ENCODE peak calls at places on chromosomes 5 and 9, in six cellular contexts. P is SK-N-SH, F is GM12878, H is HepG2, O is K562, X is H1. T is an unnamed sample.

GRCh38 chr9:137731947-137732813 is 113.4 kb downstream of the EHMT1 start:
- DNase-seq in P (no peak), F (no peak), H (no peak), O (no peak), X (no peak), T (no peak)

GRCh38 chr5:102921341-102922047 is 166.4 kb downstream of the PAM start:
- DNase-seq in P (no peak), F (no peak), H (no peak), O (no peak), X (no peak), T (no peak)

GRCh38 chr5:154053468-154053867 is 14.7 kb downstream of the MFAP3 start:
- DNase-seq in P (no peak), F (no peak), H (no peak), O (no peak), X (no peak), T (no peak)

GRCh38 chr5:129593525-129593924 is 133.4 kb downstream of the ADAMTS19 start:
- DNase-seq in P (no peak), F (no peak), H (no peak), O (no peak), X (no peak), T (no peak)

GRCh38 chr5:140344683-140345423 is 1.6 kb downstream of the HBEGF start:
- DNase-seq in P (no peak), F (no peak), H (no peak), O (peak; percentile 71), X (no peak), T (no peak)

GRCh38 chr5:132499440-132500243 is 9.1 kb upstream of the IRF1 start:
- DNase-seq in P (no peak), F (no peak), H (no peak), O (no peak), X (peak; percentile 35), T (no peak)

GRCh38 chr5:26807231-26808199 is 230.9 kb downstream of the CDH9 start:
- DNase-seq in P (no peak), F (no peak), H (no peak), O (no peak), X (no peak), T (no peak)

GRCh38 chr9:10678010-10678409 is 65.2 kb upstream of the PTPRD start:
- DNase-seq in P (no peak), F (no peak), H (no peak), O (no peak), X (no peak), T (no peak)

GRCh38 chr5:14816999-14817761 is 54.4 kb downstream of the ANKH start:
- DNase-seq in P (no peak), F (no peak), H (no peak), O (no peak), X (no peak), T (no peak)

GRCh38 chr5:54398191-54398590 is 57.3 kb upstream of the HSPB3 start:
- DNase-seq in P (no peak), F (no peak), H (no peak), O (no peak), X (no peak), T (no peak)

GRCh38 chr5:177357459-177358332 is at the start of gene RGS14:
- DNase-seq in P (no peak), F (peak; percentile 77), H (no peak), O (no peak), X (no peak), T (no peak)

GRCh38 chr9:95572370-95573151 is 55.8 kb upstream of the PTCH1 start:
- DNase-seq in P (peak; percentile 55), F (no peak), H (no peak), O (no peak), X (no peak), T (no peak)

GRCh38 chr5:145834917-145835838 is at the start of gene PRELID2:
- DNase-seq in P (peak; percentile 89), F (peak; percentile 27), H (peak; percentile 89), O (peak; percentile 91), X (peak; percentile 91), T (peak; percentile 79)

GRCh38 chr5:173806270-173807035 is 81.7 kb upstream of the CPEB4 start:
- DNase-seq in P (no peak), F (no peak), H (peak; percentile 80), O (no peak), X (no peak), T (no peak)

GRCh38 chr5:144187699-144188294 is 17.1 kb downstream of the KCTD16 start:
- DNase-seq in P (peak; percentile 45), F (peak; percentile 65), H (peak; percentile 27), O (no peak), X (no peak), T (no peak)

GRCh38 chr9:135256568-135257354 is 169.3 kb downstream of the OLFM1 start:
- DNase-seq in P (no peak), F (no peak), H (no peak), O (no peak), X (no peak), T (no peak)

GRCh38 chr9:91693226-91693625 is 256.8 kb downstream of the ROR2 start:
- DNase-seq in P (no peak), F (no peak), H (no peak), O (no peak), X (no peak), T (no peak)

GRCh38 chr5:179119415-179120170 is 59.4 kb downstream of the ZNF354C start:
- DNase-seq in P (no peak), F (no peak), H (no peak), O (no peak), X (peak; percentile 13), T (no peak)

GRCh38 chr9:103627731-103628130 is 466.4 kb upstream of the SMC2 start:
- DNase-seq in P (no peak), F (no peak), H (no peak), O (no peak), X (no peak), T (no peak)

GRCh38 chr9:136791466-136792276 is 527 bp downstream of the TMEM141 start:
- DNase-seq in P (peak; percentile 59), F (no peak), H (peak; percentile 47), O (peak; percentile 39), X (peak; percentile 91), T (peak; percentile 68)

DNA sequence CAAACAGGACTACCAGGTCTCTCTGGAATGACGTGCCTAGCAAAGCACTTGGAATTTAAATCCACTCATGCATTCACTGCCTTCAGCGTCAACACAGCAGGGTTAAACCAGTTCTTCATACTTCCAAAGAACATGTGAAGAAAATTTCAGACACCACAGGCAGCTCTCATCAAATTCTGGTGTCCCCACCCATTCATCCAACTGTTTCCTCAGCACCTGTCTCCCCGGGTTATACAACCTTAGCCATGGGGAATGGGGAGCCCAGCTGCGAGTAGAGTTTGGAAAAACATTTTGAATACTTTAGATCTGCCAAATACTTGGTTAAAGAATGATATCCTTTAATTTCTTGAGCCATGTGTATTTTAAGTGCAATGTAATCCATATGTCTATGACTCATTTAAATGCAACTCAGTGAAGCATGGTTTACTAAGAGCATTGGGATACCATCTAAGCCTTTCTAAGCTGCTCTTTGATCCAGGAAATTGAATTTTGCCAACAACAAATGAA is 17.4 kb downstream of the ADAM19 start:
- DNase-seq in P (no peak), F (no peak), H (peak; percentile 45), O (no peak), X (no peak), T (no peak)
- TF ChIP-seq JUND in P (peak; percentile 91), F (no peak), H (no peak), O (no peak), X (no peak), T (peak; percentile 59)

GRCh38 chr9:133960568-133961129 is 31.5 kb downstream of the VAV2 start:
- DNase-seq in P (no peak), F (no peak), H (no peak), O (no peak), X (no peak), T (no peak)

GRCh38 chr9:133964463-133964862 is 27.7 kb downstream of the VAV2 start:
- DNase-seq in P (no peak), F (no peak), H (no peak), O (no peak), X (no peak), T (no peak)

GRCh38 chr9:133961226-133962165 is 30.6 kb downstream of the VAV2 start:
- DNase-seq in P (no peak), F (no peak), H (no peak), O (no peak), X (no peak), T (no peak)

GRCh38 chr9:133963166-133963565 is 29.0 kb downstream of the VAV2 start:
- DNase-seq in P (no peak), F (no peak), H (no peak), O (no peak), X (no peak), T (no peak)

GRCh38 chr9:133962341-133962740 is 29.8 kb downstream of the VAV2 start:
- DNase-seq in P (no peak), F (no peak), H (no peak), O (no peak), X (no peak), T (no peak)
- H4K20me1 ChIP-seq in P (peaks cover 82% of the 10 kb centered on the region), F (no peaks in the 10 kb centered on the region), H (peaks cover 45% of the 10 kb centered on the region), O (peaks cover 16% of the 10 kb centered on the region), X (no peaks in the 10 kb centered on the region), T (no peaks in the 10 kb centered on the region)

DNA sequence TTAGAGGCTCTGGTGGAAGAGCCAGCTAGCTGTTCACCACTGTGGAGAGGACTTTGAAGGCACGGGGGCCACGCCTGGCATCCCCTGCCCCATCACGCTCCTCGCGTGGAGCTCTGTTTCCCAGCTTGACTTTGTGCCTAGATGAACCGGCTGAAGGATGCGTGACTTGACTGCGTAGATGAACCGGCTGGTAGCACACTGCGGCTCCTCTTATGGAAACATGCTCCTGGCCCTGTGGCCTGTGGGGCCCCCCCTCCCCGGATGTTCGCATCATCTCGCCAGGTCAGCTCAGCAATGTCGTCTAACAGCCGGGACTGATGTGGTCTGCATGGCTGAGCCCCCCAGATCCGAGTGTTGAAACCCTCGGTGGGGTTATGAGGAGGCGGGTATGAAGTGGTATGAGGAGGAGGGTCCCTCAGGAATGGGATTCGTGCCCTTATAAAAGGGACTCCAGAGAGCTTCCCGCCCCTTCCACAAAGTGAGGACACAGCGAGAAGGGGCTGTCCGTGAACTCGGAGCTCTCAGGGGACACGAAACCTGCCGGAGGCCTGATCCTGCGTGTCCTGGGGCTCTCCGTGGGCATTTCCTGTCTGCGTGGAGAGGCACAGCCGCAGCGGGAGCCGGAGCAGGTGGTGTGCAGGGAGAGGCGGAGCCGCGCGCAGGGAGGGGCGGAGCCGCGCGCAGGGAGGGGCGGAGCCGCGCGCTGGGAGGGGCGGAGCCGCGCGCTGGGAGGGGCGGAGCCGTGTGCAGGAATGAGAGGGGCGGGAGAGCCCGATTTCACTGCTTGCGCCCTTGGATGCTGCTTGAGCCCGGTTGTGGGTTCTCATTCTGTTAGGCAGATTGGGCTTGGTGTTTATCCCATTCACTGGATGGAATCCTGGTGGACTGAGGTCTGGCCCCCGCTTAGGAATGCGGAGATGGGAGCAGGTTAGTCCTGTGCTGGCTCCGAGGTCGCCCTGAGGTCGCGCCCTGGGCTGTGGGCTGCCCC is 26.5 kb downstream of the NDUFS6 start:
- DNase-seq in P (no peak), F (no peak), H (no peak), O (peak; percentile 63), X (peak; percentile 81), T (no peak)
- TF ChIP-seq JUND in P (no peak), F (no peak), H (no peak), O (no peak), X (no peak), T (no peak)

DNA sequence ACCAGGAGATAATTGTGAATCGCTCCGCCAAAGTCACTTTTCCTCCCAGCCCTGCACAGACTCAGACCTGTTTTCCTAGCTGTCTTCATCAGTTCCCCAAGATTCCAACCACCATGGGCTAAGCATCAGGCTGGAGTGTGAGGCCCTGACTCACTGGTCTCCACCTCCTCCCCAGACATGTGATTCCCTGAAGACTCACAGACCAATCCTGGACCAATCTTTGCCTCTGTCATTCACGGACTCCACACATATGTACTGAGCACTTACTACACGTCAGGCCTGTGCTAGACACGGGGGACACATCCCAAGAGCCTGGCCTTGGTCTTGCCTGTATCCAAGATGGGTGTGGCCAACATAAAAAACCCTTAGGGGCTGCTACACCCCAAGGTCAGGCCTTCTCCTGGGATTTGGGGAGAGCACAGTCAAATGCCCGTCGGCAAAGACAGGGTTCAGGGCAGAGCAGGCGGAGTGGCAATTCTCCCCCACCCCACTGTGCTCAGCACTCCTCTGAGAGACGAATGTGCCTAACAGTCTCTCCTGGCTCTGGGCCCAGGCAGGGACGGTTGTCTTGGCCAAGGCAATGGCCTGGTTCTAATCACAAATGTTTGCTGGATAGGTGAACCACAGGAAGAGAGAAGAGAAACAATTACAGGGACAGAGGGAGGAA is 11.9 kb downstream of the EEIG1 start:
- DNase-seq in P (peak; percentile 51), F (no peak), H (no peak), O (no peak), X (no peak), T (peak; percentile 67)
- H4K20me1 ChIP-seq in P (peaks cover 29% of the 10 kb centered on the region), F (peaks cover 14% of the 10 kb centered on the region), H (no peaks in the 10 kb centered on the region), O (peaks cover 16% of the 10 kb centered on the region), X (peaks cover 39% of the 10 kb centered on the region), T (no peaks in the 10 kb centered on the region)